ENCODE peak calls at places on chromosomes 1 and 21, in six cellular contexts. One of them, this sample, is unnamed.

GRCh38 chr1:79982218-79982617 is 975.7 kb upstream of the ADGRL4 start:
- DNase-seq in K562: no peak
- DNase-seq in GM12878: no peak
- DNase-seq in GM12892: no peak
- DNase-seq in H1: no peak
- DNase-seq in HepG2: no peak
- DNase-seq in this sample: no peak

GRCh38 chr21:36732761-36733160 is 33.8 kb downstream of the SIM2 start:
- DNase-seq in K562: no peak
- DNase-seq in GM12878: no peak
- DNase-seq in GM12892: no peak
- DNase-seq in H1: no peak
- DNase-seq in HepG2: no peak
- DNase-seq in this sample: no peak

GRCh38 chr1:193589597-193590040 is 403.2 kb upstream of the B3GALT2 start:
- DNase-seq in K562: no peak
- DNase-seq in GM12878: no peak
- DNase-seq in GM12892: no peak
- DNase-seq in H1: no peak
- DNase-seq in HepG2: no peak
- DNase-seq in this sample: no peak

GRCh38 chr21:31885146-31885545 is 12.3 kb downstream of the HUNK start:
- DNase-seq in K562: no peak
- DNase-seq in GM12878: no peak
- DNase-seq in GM12892: no peak
- DNase-seq in H1: no peak
- DNase-seq in HepG2: no peak
- DNase-seq in this sample: no peak

GRCh38 chr1:159958721-159959380 is 4.8 kb upstream of the SLAMF9 start:
- DNase-seq in K562: no peak
- DNase-seq in GM12878: no peak
- DNase-seq in GM12892: no peak
- DNase-seq in H1: no peak
- DNase-seq in HepG2: no peak
- DNase-seq in this sample: no peak

GRCh38 chr1:214423045-214423444 is 128.4 kb downstream of the PTPN14 start:
- DNase-seq in K562: no peak
- DNase-seq in GM12878: no peak
- DNase-seq in GM12892: no peak
- DNase-seq in H1: no peak
- DNase-seq in HepG2: no peak
- DNase-seq in this sample: no peak

GRCh38 chr1:229624906-229625871 is 733 bp downstream of the TAF5L start:
- DNase-seq in K562: peak; percentile 94
- DNase-seq in GM12878: no peak
- DNase-seq in GM12892: peak; percentile 62
- DNase-seq in H1: peak; percentile 66
- DNase-seq in HepG2: peak; percentile 31
- DNase-seq in this sample: peak; percentile 63

GRCh38 chr1:53617382-53618217 is 121.4 kb downstream of the GLIS1 start:
- DNase-seq in K562: no peak
- DNase-seq in GM12878: no peak
- DNase-seq in GM12892: no peak
- DNase-seq in H1: no peak
- DNase-seq in HepG2: no peak
- DNase-seq in this sample: no peak

GRCh38 chr1:223492044-223492443 is 98.8 kb downstream of the CCDC185 start:
- DNase-seq in K562: no peak
- DNase-seq in GM12878: no peak
- DNase-seq in GM12892: no peak
- DNase-seq in H1: no peak
- DNase-seq in HepG2: no peak
- DNase-seq in this sample: no peak

GRCh38 chr1:155940531-155940992 is 876 bp upstream of the RXFP4 start:
- DNase-seq in K562: no peak
- DNase-seq in GM12878: no peak
- DNase-seq in GM12892: no peak
- DNase-seq in H1: no peak
- DNase-seq in HepG2: peak; percentile 86
- DNase-seq in this sample: no peak

GRCh38 chr1:27455166-27455811 is 34.7 kb downstream of the WASF2 start:
- DNase-seq in K562: no peak
- DNase-seq in GM12878: no peak
- DNase-seq in GM12892: no peak
- DNase-seq in H1: no peak
- DNase-seq in HepG2: no peak
- DNase-seq in this sample: no peak

GRCh38 chr1:201766117-201766863 is 62.7 kb upstream of the IPO9 start:
- DNase-seq in K562: no peak
- DNase-seq in GM12878: no peak
- DNase-seq in GM12892: no peak
- DNase-seq in H1: no peak
- DNase-seq in HepG2: no peak
- DNase-seq in this sample: no peak

GRCh38 chr21:18832950-18833349 is 429.4 kb upstream of the TMPRSS15 start:
- DNase-seq in K562: no peak
- DNase-seq in GM12878: no peak
- DNase-seq in GM12892: no peak
- DNase-seq in H1: no peak
- DNase-seq in HepG2: no peak
- DNase-seq in this sample: no peak

GRCh38 chr21:42609806-42610205 is 43.6 kb upstream of the PDE9A start:
- DNase-seq in K562: peak; percentile 70
- DNase-seq in GM12878: peak; percentile 83
- DNase-seq in GM12892: no peak
- DNase-seq in H1: no peak
- DNase-seq in HepG2: no peak
- DNase-seq in this sample: no peak

GRCh38 chr1:10495942-10496341 is 21.2 kb downstream of the PEX14 start:
- DNase-seq in K562: no peak
- DNase-seq in GM12878: no peak
- DNase-seq in GM12892: no peak
- DNase-seq in H1: no peak
- DNase-seq in HepG2: no peak
- DNase-seq in this sample: no peak

GRCh38 chr1:10490271-10490970 is 15.7 kb downstream of the PEX14 start:
- DNase-seq in K562: no peak
- DNase-seq in GM12878: no peak
- DNase-seq in GM12892: no peak
- DNase-seq in H1: no peak
- DNase-seq in HepG2: no peak
- DNase-seq in this sample: no peak

GRCh38 chr1:200558866-200559459 is 61.6 kb downstream of the KIF14 start:
- DNase-seq in K562: no peak
- DNase-seq in GM12878: no peak
- DNase-seq in GM12892: no peak
- DNase-seq in H1: no peak
- DNase-seq in HepG2: peak; percentile 29
- DNase-seq in this sample: no peak

GRCh38 chr1:85465099-85465790 is at the start of gene DDAH1:
- DNase-seq in K562: no peak
- DNase-seq in GM12878: no peak
- DNase-seq in GM12892: peak; percentile 34
- DNase-seq in H1: peak; percentile 74
- DNase-seq in HepG2: peak; percentile 29
- DNase-seq in this sample: peak; percentile 37

GRCh38 chr1:228471762-228472398 is 15.3 kb upstream of the RNF187 start:
- DNase-seq in K562: peak; percentile 68
- DNase-seq in GM12878: no peak
- DNase-seq in GM12892: no peak
- DNase-seq in H1: no peak
- DNase-seq in HepG2: peak; percentile 45
- DNase-seq in this sample: no peak

GRCh38 chr1:182726941-182727340 is 42.6 kb upstream of the RGS8 start:
- DNase-seq in K562: no peak
- DNase-seq in GM12878: no peak
- DNase-seq in GM12892: no peak
- DNase-seq in H1: no peak
- DNase-seq in HepG2: no peak
- DNase-seq in this sample: no peak

GRCh38 chr1:77829851-77830250 is 50.4 kb downstream of the MIGA1 start:
- DNase-seq in K562: no peak
- DNase-seq in GM12878: no peak
- DNase-seq in GM12892: no peak
- DNase-seq in H1: no peak
- DNase-seq in HepG2: no peak
- DNase-seq in this sample: no peak

GRCh38 chr21:37208056-37208705 is 59.0 kb downstream of the VPS26C start:
- DNase-seq in K562: peak; percentile 42
- DNase-seq in GM12878: peak; percentile 68
- DNase-seq in GM12892: peak; percentile 68
- DNase-seq in H1: no peak
- DNase-seq in HepG2: peak; percentile 13
- DNase-seq in this sample: no peak

GRCh38 chr1:5938068-5938740 is 54.0 kb downstream of the NPHP4 start:
- DNase-seq in K562: no peak
- DNase-seq in GM12878: no peak
- DNase-seq in GM12892: no peak
- DNase-seq in H1: peak; percentile 31
- DNase-seq in HepG2: no peak
- DNase-seq in this sample: no peak

GRCh38 chr1:188719735-188720134 is 1757.9 kb downstream of the BRINP3 start:
- DNase-seq in K562: no peak
- DNase-seq in GM12878: no peak
- DNase-seq in GM12892: no peak
- DNase-seq in H1: no peak
- DNase-seq in HepG2: no peak
- DNase-seq in this sample: no peak

GRCh38 chr1:206898089-206898908 is 1.1 kb downstream of the IL24 start:
- DNase-seq in K562: no peak
- DNase-seq in GM12878: no peak
- DNase-seq in GM12892: no peak
- DNase-seq in H1: no peak
- DNase-seq in HepG2: no peak
- DNase-seq in this sample: no peak

GRCh38 chr1:184755226-184756065 is 788 bp upstream of the EDEM3 start:
- DNase-seq in K562: no peak
- DNase-seq in GM12878: no peak
- DNase-seq in GM12892: no peak
- DNase-seq in H1: no peak
- DNase-seq in HepG2: no peak
- DNase-seq in this sample: no peak

GRCh38 chr1:23527366-23527765 is 3.7 kb downstream of the E2F2 start:
- DNase-seq in K562: no peak
- DNase-seq in GM12878: no peak
- DNase-seq in GM12892: no peak
- DNase-seq in H1: no peak
- DNase-seq in HepG2: no peak
- DNase-seq in this sample: no peak

GRCh38 chr1:232377494-232377770 is 252.5 kb downstream of the SIPA1L2 start:
- DNase-seq in K562: no peak
- DNase-seq in GM12878: no peak
- DNase-seq in GM12892: no peak
- DNase-seq in H1: no peak
- DNase-seq in HepG2: peak; percentile 12
- DNase-seq in this sample: no peak

GRCh38 chr1:101002551-101002950 is 23.0 kb downstream of the DPH5 start:
- DNase-seq in K562: no peak
- DNase-seq in GM12878: no peak
- DNase-seq in GM12892: no peak
- DNase-seq in H1: no peak
- DNase-seq in HepG2: no peak
- DNase-seq in this sample: no peak

GRCh38 chr1:63810936-63811335 is 37.1 kb downstream of the ROR1 start:
- DNase-seq in K562: no peak
- DNase-seq in GM12878: no peak
- DNase-seq in GM12892: no peak
- DNase-seq in H1: no peak
- DNase-seq in HepG2: no peak
- DNase-seq in this sample: no peak
- TF ChIP-seq TAF1 in K562: no peak
- TF ChIP-seq TAF1 in GM12878: no peak
- TF ChIP-seq TAF1 in GM12892: no peak
- TF ChIP-seq TAF1 in H1: no peak
- TF ChIP-seq TAF1 in HepG2: no peak
- TF ChIP-seq TAF1 in this sample: no peak

GRCh38 chr1:91624331-91624730 is 123.7 kb downstream of the CDC7 start:
- DNase-seq in K562: no peak
- DNase-seq in GM12878: no peak
- DNase-seq in GM12892: no peak
- DNase-seq in H1: no peak
- DNase-seq in HepG2: no peak
- DNase-seq in this sample: no peak
- TF ChIP-seq POLR2AphosphoS5 in K562: no peak
- TF ChIP-seq POLR2AphosphoS5 in GM12878: no peak
- TF ChIP-seq POLR2AphosphoS5 in GM12892: no peak
- TF ChIP-seq POLR2AphosphoS5 in H1: no peak
- TF ChIP-seq POLR2AphosphoS5 in HepG2: no peak
- TF ChIP-seq POLR2AphosphoS5 in this sample: no peak

GRCh38 chr1:3429320-3429719 is 25.1 kb upstream of the ARHGEF16 start:
- DNase-seq in K562: no peak
- DNase-seq in GM12878: no peak
- DNase-seq in GM12892: no peak
- DNase-seq in H1: no peak
- DNase-seq in HepG2: no peak
- DNase-seq in this sample: no peak

GRCh38 chr1:3431266-3431665 is 23.2 kb upstream of the ARHGEF16 start:
- DNase-seq in K562: peak; percentile 43
- DNase-seq in GM12878: no peak
- DNase-seq in GM12892: no peak
- DNase-seq in H1: no peak
- DNase-seq in HepG2: no peak
- DNase-seq in this sample: no peak

GRCh38 chr1:3430820-3431219 is 23.6 kb upstream of the ARHGEF16 start:
- DNase-seq in K562: no peak
- DNase-seq in GM12878: no peak
- DNase-seq in GM12892: no peak
- DNase-seq in H1: no peak
- DNase-seq in HepG2: no peak
- DNase-seq in this sample: no peak

GRCh38 chr1:3429766-3430165 is 24.7 kb upstream of the ARHGEF16 start:
- DNase-seq in K562: no peak
- DNase-seq in GM12878: no peak
- DNase-seq in GM12892: no peak
- DNase-seq in H1: no peak
- DNase-seq in HepG2: no peak
- DNase-seq in this sample: no peak

GRCh38 chr1:3430406-3430805 is 24.1 kb upstream of the ARHGEF16 start:
- DNase-seq in K562: no peak
- DNase-seq in GM12878: no peak
- DNase-seq in GM12892: no peak
- DNase-seq in H1: no peak
- DNase-seq in HepG2: no peak
- DNase-seq in this sample: no peak
- TF ChIP-seq POLR2A in K562: no peak
- TF ChIP-seq POLR2A in GM12878: no peak
- TF ChIP-seq POLR2A in GM12892: no peak
- TF ChIP-seq POLR2A in H1: no peak
- TF ChIP-seq POLR2A in HepG2: no peak
- TF ChIP-seq POLR2A in this sample: no peak

GRCh38 chr1:154793674-154794073 is 76.4 kb downstream of the KCNN3 start:
- DNase-seq in K562: no peak
- DNase-seq in GM12878: no peak
- DNase-seq in GM12892: no peak
- DNase-seq in H1: no peak
- DNase-seq in HepG2: no peak
- DNase-seq in this sample: no peak
- TF ChIP-seq TAF1 in K562: no peak
- TF ChIP-seq TAF1 in GM12878: no peak
- TF ChIP-seq TAF1 in GM12892: no peak
- TF ChIP-seq TAF1 in H1: no peak
- TF ChIP-seq TAF1 in HepG2: no peak
- TF ChIP-seq TAF1 in this sample: no peak